ENCODE peak calls at places on chromosomes 2 and 18, in four cellular contexts. I, N, T and X are unnamed samples.

GRCh38 chr2:64654993-64655666 is 1.4 kb upstream of the SERTAD2 start:
- DNase-seq in I (no peak), N (peak), T (no peak), X (no peak)

GRCh38 chr2:208207769-208208168 is 17.9 kb upstream of the C2orf80 start:
- DNase-seq in I (no peak), N (no peak), T (no peak), X (no peak)

GRCh38 chr2:24682357-24682756 is 110.8 kb downstream of the PTRHD1 start:
- DNase-seq in I (no peak), N (no peak), T (no peak), X (no peak)

GRCh38 chr2:212423089-212423488 is 115.5 kb downstream of the ERBB4 start:
- DNase-seq in I (no peak), N (no peak), T (no peak), X (no peak)

GRCh38 chr18:62939925-62940324 is 224.6 kb downstream of the PHLPP1 start:
- DNase-seq in I (no peak), N (no peak), T (no peak), X (no peak)

GRCh38 chr2:126496493-126496892 is 159.5 kb upstream of the GYPC start:
- DNase-seq in I (no peak), N (no peak), T (no peak), X (no peak)

GRCh38 chr18:55777666-55778304 is 189.8 kb upstream of the TCF4 start:
- DNase-seq in I (no peak), N (no peak), T (no peak), X (no peak)

GRCh38 chr2:98522854-98523253 is 78.2 kb downstream of the INPP4A start:
- DNase-seq in I (no peak), N (no peak), T (no peak), X (no peak)

GRCh38 chr2:234708091-234708683 is 211.3 kb upstream of the ARL4C start:
- DNase-seq in I (peak), N (no peak), T (no peak), X (no peak)

GRCh38 chr2:74499940-74500577 is 656 bp upstream of the LBX2 start:
- DNase-seq in I (no peak), N (no peak), T (no peak), X (no peak)

DNA sequence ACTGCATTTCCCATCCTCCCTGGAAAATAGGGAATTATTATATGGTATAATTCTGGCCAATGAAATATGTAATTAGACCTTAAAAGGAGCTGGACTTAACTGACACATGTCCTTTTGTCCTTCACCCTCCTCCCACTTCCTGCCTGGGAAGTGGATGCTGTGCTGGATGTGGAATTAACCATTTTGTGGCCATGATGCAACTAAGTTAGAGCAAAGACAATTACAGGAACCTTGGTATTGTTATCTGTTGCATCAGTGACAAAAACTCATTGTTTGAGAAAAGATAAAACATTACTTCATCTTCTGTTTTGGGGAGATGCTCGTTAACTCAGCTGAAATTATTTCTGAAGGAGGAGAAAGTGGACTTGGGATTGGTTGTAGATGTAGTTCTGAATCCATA is 227.7 kb upstream of the BOD1L2 start:
- DNase-seq in I (no peak), N (no peak), T (no peak), X (no peak)
- TF ChIP-seq POLR2A in I (no peak), N (no peak), T (no peak), X (no peak)

GRCh38 chr2:96305091-96305978 is at the start of gene SNRNP200:
- DNase-seq in I (peak), N (peak), T (peak), X (peak)
- TF ChIP-seq EP300 in I (no peak), N (no peak), T (no peak), X (no peak)

DNA sequence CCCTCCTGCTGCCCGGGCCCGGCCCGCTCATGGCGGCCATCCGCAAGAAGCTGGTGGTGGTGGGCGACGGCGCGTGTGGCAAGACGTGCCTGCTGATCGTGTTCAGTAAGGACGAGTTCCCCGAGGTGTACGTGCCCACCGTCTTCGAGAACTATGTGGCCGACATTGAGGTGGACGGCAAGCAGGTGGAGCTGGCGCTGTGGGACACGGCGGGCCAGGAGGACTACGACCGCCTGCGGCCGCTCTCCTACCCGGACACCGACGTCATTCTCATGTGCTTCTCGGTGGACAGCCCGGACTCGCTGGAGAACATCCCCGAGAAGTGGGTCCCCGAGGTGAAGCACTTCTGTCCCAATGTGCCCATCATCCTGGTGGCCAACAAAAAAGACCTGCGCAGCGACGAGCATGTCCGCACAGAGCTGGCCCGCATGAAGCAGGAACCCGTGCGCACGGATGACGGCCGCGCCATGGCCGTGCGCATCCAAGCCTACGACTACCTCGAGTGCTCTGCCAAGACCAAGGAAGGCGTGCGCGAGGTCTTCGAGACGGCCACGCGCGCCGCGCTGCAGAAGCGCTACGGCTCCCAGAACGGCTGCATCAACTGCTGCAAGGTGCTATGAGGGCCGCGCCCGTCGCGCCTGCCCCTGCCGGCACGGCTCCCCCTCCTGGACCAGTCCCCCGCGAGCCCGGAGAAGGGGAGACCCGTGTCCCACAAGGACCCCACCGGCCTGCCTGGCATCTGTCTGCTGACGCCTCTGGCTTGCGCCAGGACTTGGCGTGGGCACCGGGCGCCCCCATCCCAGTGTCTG is 767 bp downstream of the RHOB start:
- DNase-seq in I (peak), N (no peak), T (no peak), X (peak)
- TF ChIP-seq POLR2AphosphoS5 in I (peak), N (peak), T (no peak), X (peak)

GRCh38 chr2:189440947-189441708 is at the start of gene WDR75:
- DNase-seq in I (peak), N (peak), T (peak), X (peak)

GRCh38 chr2:189440644-189440946 is 679 bp upstream of the WDR75 start:
- DNase-seq in I (no peak), N (no peak), T (no peak), X (no peak)

GRCh38 chr2:189442468-189442867 is 1.2 kb downstream of the WDR75 start:
- DNase-seq in I (no peak), N (no peak), T (no peak), X (no peak)

GRCh38 chr2:189439342-189439741 is 1.9 kb upstream of the WDR75 start:
- DNase-seq in I (no peak), N (peak), T (no peak), X (no peak)

DNA sequence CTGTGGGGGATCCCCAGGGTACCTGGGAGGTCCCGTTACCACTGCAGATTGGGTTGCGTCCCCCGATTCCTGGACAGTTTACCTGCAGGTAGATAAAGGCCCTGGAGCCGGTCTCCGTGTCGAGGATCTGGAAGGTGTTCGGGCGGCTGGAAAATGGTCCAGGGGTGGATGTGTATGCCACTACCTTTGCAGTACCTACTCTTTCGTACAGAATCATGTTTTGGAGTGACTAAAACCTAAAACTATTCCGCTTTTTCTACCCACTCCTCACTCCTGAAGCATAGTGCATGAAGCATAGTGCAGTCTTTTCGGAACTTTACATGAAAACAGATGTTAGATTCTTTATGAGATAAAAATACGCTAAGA is 418 bp downstream of the WDR75 start:
- DNase-seq in I (no peak), N (no peak), T (no peak), X (no peak)
- TF ChIP-seq POLR2A in I (no peak), N (no peak), T (no peak), X (no peak)

DNA sequence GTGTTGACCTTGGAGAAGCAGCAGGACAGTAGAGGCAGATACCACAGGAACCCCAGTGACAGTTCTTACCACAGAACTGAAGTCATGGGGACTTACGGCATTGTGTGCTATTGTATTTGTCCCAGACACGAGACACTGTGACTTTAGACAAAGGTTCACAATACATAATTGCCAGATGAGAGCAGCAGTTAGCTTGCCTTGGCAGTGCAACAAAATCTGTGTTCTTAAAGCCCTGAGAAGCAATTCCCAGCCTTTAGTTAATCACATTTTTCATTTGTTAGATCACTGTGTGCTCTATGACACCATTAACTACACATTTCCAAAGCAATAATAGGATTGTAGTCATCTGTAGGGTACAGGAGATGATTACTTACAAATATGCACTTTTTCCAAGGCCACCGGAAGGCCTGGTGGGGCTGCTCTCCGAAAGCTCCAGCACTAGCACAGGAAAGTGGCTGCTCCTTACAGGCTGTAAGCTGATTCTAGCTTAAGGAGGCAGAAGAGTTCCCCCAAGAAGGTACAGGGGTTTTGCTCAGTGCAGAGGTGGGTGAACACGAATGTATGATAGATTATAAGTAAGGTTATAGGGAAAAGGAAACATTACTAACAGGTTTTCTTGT is 97.5 kb upstream of the LDLRAD4 start:
- DNase-seq in I (no peak), N (no peak), T (no peak), X (no peak)
- TF ChIP-seq EP300 in I (no peak), N (no peak), T (no peak), X (no peak)

DNA sequence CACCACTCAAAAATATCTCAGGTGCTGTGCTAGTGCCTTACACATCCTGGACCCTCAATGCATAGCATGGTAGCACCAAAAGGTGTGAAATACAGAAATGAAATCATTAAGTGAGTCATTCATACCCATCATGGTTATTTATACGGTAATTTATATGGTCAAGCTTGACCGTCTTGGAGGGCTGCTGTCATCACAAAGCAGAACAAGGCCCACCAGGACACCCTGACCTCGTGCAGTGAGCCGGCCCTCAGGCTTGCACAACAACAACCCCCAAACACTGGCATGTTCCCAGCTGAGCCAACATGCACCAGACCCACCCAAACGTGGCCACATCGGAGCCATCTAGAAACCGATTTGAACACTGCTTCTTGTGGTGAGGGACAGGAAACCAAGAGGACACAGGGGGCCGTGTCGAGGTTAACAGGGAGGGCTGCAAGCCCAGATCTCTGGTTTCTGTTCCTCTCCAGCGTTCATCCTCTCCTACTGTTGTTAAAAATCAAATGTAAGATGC is 378.5 kb upstream of the ID2 start:
- DNase-seq in I (peak), N (no peak), T (no peak), X (peak)
- TF ChIP-seq POLR2AphosphoS5 in I (no peak), N (no peak), T (no peak), X (peak)

DNA sequence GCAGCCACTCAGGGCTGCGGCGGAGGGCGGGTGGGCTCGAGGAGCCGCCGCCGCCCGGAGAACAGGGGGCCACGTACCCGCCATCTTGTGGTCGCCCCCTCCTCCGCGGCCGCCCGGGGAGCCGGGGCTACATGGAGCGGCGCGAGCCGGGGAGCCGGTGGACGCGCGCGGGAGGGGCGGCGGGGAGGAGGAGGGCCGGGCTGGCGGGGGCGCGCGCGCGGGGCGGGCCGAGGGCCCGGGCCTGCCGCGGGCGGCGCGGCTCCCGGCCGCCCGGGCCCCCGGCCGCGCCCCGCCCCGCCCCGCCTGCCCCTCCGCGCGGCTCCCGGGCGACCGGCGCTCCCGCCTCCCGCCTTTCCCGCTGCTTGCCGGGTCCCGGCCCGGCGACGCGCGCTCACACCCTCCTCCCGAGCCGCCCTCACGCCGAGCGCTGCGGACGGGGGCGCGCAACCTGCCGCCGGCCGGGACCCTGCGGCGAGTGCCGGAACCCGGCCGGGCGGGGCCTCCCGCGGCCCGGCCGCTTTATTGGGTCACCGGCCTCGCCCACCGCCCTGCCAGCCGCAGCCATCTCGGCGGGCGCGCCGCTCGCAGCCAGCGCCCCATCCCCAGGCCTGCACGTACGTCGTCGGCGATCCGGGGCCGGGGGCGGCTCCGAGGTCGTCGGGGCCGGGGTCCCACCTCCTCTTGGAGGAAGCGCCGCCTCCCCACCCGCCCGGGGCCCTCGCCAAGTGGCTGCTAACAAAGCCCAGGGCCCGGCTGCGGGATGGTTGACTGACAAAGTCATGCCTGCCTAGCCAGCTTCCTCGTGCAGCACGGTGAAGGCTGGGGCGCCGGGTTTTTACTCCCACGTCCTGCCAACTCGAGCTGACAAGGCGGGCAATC is at the start of gene PPP4R1:
- DNase-seq in I (peak), N (peak), T (peak), X (peak)
- TF ChIP-seq POLR2A in I (no peak), N (peak), T (peak), X (no peak)

DNA sequence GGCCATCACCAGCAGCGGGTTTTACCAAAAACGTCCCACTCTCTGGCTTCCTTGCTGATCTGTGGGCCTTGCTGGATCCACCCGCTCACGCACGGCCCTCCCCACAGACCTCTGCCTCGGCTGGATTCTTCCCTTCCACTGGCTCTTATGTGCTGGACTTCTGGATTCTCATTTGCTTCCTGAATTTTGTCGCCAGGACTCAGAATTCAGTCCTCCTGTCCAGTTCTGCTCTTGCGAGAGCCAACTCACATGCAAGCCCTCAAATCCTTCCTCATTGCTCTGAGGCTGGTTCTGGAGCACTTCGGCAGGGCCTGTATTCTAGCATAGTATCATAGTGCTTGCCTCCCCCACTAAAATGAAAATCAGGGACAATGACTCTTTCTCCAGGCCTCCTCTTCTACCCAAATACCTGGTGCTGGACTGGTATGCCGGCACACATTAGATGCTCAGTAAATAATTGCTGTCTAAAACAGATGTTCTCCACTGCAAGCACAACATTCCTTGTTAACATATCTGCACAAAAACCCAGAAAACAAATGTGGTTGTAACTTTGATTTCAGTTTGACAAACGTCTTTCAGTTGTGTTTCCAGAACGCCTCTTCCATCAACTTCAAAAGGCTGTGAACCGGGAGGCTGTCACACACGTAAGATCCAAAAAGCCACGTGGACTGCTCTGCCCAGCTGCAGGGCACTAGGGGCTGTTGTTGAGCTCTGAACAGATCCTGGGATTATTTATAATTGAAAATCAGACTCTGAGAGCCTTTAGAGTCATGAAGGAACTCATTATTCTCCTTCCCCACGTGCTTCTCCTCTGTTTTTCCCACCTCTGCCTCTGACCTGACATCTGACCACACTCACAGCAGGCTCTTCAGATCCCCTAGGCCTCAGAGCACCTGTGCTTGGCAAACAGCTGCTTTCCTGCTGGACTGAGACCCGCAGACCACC is 115.2 kb downstream of the ATL2 start:
- DNase-seq in I (no peak), N (no peak), T (no peak), X (no peak)
- TF ChIP-seq EP300 in I (no peak), N (no peak), T (no peak), X (no peak)